ENCODE peak calls at places on chromosome 9, in four cellular contexts. One of them, this sample, is unnamed.

GRCh38 chr9:37197158-37198033 is 77.0 kb downstream of the ZCCHC7 start:
- DNase-seq in NCI-H1436 treated with DMSO at 0.1 percent for 48 hours: no peak
- DNase-seq in kidney tubule cell: peak; percentile 63
- DNase-seq in ecto neural progenitor cell: no peak
- DNase-seq in this sample: no peak

GRCh38 chr9:93467062-93467416 is 13.7 kb upstream of the FAM120AOS start:
- DNase-seq in NCI-H1436 treated with DMSO at 0.1 percent for 48 hours: no peak
- DNase-seq in kidney tubule cell: peak; percentile 26
- DNase-seq in ecto neural progenitor cell: no peak
- DNase-seq in this sample: no peak

GRCh38 chr9:129886226-129887174 is 51.2 kb downstream of the USP20 start:
- DNase-seq in NCI-H1436 treated with DMSO at 0.1 percent for 48 hours: no peak
- DNase-seq in kidney tubule cell: no peak
- DNase-seq in ecto neural progenitor cell: no peak
- DNase-seq in this sample: no peak

GRCh38 chr9:98785333-98785933 is 10.9 kb downstream of the ANKS6 start:
- DNase-seq in NCI-H1436 treated with DMSO at 0.1 percent for 48 hours: no peak
- DNase-seq in kidney tubule cell: no peak
- DNase-seq in ecto neural progenitor cell: no peak
- DNase-seq in this sample: peak; percentile 62

GRCh38 chr9:136900988-136901515 is 14.7 kb downstream of the TRAF2 start:
- DNase-seq in NCI-H1436 treated with DMSO at 0.1 percent for 48 hours: no peak
- DNase-seq in kidney tubule cell: peak; percentile 81
- DNase-seq in ecto neural progenitor cell: no peak
- DNase-seq in this sample: no peak

GRCh38 chr9:130732131-130732530 is 38.6 kb downstream of the EXOSC2 start:
- DNase-seq in NCI-H1436 treated with DMSO at 0.1 percent for 48 hours: peak; percentile 6
- DNase-seq in kidney tubule cell: no peak
- DNase-seq in ecto neural progenitor cell: no peak
- DNase-seq in this sample: no peak

GRCh38 chr9:32518276-32518675 is 7.7 kb downstream of the RIGI start:
- DNase-seq in NCI-H1436 treated with DMSO at 0.1 percent for 48 hours: no peak
- DNase-seq in kidney tubule cell: no peak
- DNase-seq in ecto neural progenitor cell: no peak
- DNase-seq in this sample: no peak

GRCh38 chr9:101791938-101792337 is 53.5 kb upstream of the GRIN3A start:
- DNase-seq in NCI-H1436 treated with DMSO at 0.1 percent for 48 hours: no peak
- DNase-seq in kidney tubule cell: peak; percentile 29
- DNase-seq in ecto neural progenitor cell: peak; percentile 78
- DNase-seq in this sample: no peak

GRCh38 chr9:75229605-75230332 is 141.5 kb downstream of the OSTF1 start:
- DNase-seq in NCI-H1436 treated with DMSO at 0.1 percent for 48 hours: no peak
- DNase-seq in kidney tubule cell: peak; percentile 92
- DNase-seq in ecto neural progenitor cell: no peak
- DNase-seq in this sample: no peak

GRCh38 chr9:126131066-126132010 is 195.3 kb upstream of the MVB12B start:
- DNase-seq in NCI-H1436 treated with DMSO at 0.1 percent for 48 hours: no peak
- DNase-seq in kidney tubule cell: no peak
- DNase-seq in ecto neural progenitor cell: peak; percentile 37
- DNase-seq in this sample: peak; percentile 44